ENCODE peak calls at places on chromosomes 2 and 18, in four cellular contexts. L, N, Q and I are unnamed samples.

GRCh38 chr2:189144700-189145211 is 34.8 kb downstream of the COL5A2 start:
- DNase-seq in N (no peak), L (no peak), Q (peak; percentile 59), I (peak; percentile 46)

GRCh38 chr18:42719221-42719620 is 396.3 kb downstream of the RIT2 start:
- DNase-seq in Q (no peak), N (no peak), L (no peak), I (no peak)

GRCh38 chr2:70070557-70071268 is 16.6 kb upstream of the PCBP1 start:
- DNase-seq in Q (peak; percentile 90), N (peak; percentile 88), L (peak; percentile 97), I (peak; percentile 81)

GRCh38 chr2:189350515-189351209 is 90.6 kb upstream of the WDR75 start:
- DNase-seq in N (no peak), L (no peak), Q (peak; percentile 88), I (peak; percentile 99)

GRCh38 chr2:157523270-157524059 is 79.6 kb upstream of the CYTIP start:
- DNase-seq in N (no peak), L (no peak), Q (no peak), I (no peak)

GRCh38 chr2:12616456-12617163 is 100.1 kb upstream of the TRIB2 start:
- DNase-seq in N (no peak), L (no peak), Q (no peak), I (no peak)

GRCh38 chr2:177489719-177490301 is 97.2 kb downstream of the AGPS start:
- DNase-seq in L (peak; percentile 15), Q (peak; percentile 49), N (peak; percentile 68), I (peak; percentile 10)

GRCh38 chr2:239929504-239929903 is 95.6 kb downstream of the NDUFA10 start:
- DNase-seq in Q (no peak), L (no peak), N (no peak), I (no peak)

GRCh38 chr2:240248981-240249422 is 108.5 kb upstream of the OTOS start:
- DNase-seq in N (no peak), L (no peak), Q (no peak), I (no peak)

GRCh38 chr2:157349949-157350510 is 24.4 kb upstream of the ERMN start:
- DNase-seq in N (no peak), L (no peak), Q (peak; percentile 12), I (no peak)

GRCh38 chr2:198045227-198045626 is 240.8 kb downstream of the PLCL1 start:
- DNase-seq in L (no peak), Q (no peak), N (no peak), I (no peak)

GRCh38 chr2:181258761-181259160 is 198.4 kb upstream of the ITGA4 start:
- DNase-seq in L (no peak), N (no peak), Q (peak; percentile 40), I (peak; percentile 84)

GRCh38 chr2:46058140-46058539 is 239.1 kb upstream of the EPAS1 start:
- DNase-seq in L (no peak), N (no peak), Q (no peak), I (no peak)

GRCh38 chr18:22322251-22322691 is 95.4 kb downstream of the CTAGE1 start:
- DNase-seq in Q (no peak), N (no peak), L (no peak), I (no peak)

GRCh38 chr2:177296047-177296446 is 31.5 kb upstream of the NFE2L2 start:
- DNase-seq in N (no peak), Q (peak; percentile 31), L (peak; percentile 22), I (no peak)

GRCh38 chr2:220000080-220000479 is 372.6 kb downstream of the SLC4A3 start:
- DNase-seq in Q (peak; percentile 23), N (no peak), L (no peak), I (no peak)

GRCh38 chr2:220002699-220003098 is 375.3 kb downstream of the SLC4A3 start:
- DNase-seq in Q (no peak), L (no peak), N (no peak), I (no peak)

GRCh38 chr2:219998714-219999227 is 371.3 kb downstream of the SLC4A3 start:
- DNase-seq in L (no peak), Q (no peak), N (peak; percentile 39), I (no peak)

GRCh38 chr2:220001693-220002260 is 374.3 kb downstream of the SLC4A3 start:
- DNase-seq in Q (peak; percentile 58), L (no peak), N (no peak), I (peak; percentile 64)

GRCh38 chr2:220000586-220000985 is 373.2 kb downstream of the SLC4A3 start:
- DNase-seq in L (no peak), N (no peak), Q (no peak), I (no peak)
- H3K4me3 ChIP-seq in L (no peak overlapping the region), N (no peak overlapping the region), Q (no peak overlapping the region), I (no peak overlapping the region)

DNA sequence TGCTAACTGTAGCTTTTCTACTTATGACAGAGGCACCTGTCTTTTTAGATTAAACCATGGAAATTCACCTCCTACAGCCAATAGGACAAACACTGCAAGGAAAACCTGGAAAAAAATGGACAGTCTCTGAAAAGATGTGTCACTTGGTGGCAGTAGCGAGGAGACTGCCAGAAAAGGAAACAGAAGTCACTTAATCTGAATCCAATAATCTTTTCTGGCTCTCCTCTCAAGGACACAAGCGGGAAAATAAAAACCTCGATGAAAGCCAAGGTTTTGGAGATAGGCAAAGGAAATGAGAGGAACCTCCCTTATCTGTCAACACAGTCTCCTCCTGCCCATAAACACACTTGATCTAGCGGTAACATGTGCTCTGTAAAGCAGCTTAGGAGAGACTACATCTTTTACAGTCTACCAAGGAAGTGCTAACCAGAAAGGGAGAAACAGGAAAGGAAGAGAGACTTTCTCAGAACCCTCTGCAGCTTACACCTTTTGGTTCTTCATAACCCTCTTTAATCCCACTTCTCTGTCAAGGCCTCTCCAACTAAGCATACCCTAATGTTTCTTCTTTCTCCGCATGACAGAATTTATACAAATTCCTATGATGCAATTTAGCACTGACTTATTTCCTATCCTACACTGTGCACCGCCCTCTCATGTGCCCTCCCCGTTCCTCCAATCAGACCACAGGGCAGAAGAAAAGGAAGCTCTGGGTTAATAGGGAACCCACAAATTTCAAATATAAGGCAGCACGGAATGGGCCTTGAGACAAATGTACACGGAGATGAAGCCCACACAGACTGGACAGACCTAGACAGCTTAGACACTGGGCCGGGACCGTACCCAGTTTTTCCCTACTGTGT is 52.8 kb downstream of the CLASP1 start:
- DNase-seq in N (peak; percentile 60), Q (peak; percentile 57), L (peak; percentile 18), I (peak; percentile 26)
- H3K4me3 ChIP-seq in N (no peak overlapping the region), Q (peak overlapping the region; percentile 9), L (no peak overlapping the region), I (no peak overlapping the region)

GRCh38 chr2:66437055-66437454 is 2.1 kb downstream of the MEIS1 start:
- DNase-seq in Q (no peak), N (no peak), L (no peak), I (no peak)

GRCh38 chr2:66435549-66435875 is 587 bp downstream of the MEIS1 start:
- DNase-seq in L (no peak), Q (no peak), N (no peak), I (no peak)

GRCh38 chr2:66436546-66436945 is 1.6 kb downstream of the MEIS1 start:
- DNase-seq in Q (no peak), N (peak; percentile 13), L (no peak), I (no peak)

GRCh38 chr2:66434679-66435548 is at the start of gene MEIS1:
- DNase-seq in Q (peak; percentile 100), L (peak; percentile 93), N (peak; percentile 89), I (peak; percentile 99)

DNA sequence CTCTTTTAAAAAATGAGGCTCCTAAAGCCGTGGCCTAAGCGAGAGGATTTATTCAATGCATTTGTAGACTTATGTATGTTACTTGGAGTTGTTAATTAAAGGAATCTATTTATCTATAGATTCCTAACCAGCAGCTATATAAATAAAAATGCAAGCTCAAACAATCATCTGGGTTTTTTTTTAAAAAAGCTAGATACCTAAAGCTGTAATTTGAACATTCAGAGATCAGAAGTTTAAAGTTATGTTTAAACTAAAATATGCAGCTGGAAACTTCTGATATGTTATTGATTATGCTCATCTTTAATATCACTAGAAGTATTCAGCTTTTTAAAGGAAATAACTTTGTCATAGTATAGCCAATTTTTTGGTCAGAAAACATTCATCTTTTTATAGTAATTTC is 1.0 kb downstream of the MEIS1 start:
- DNase-seq in Q (no peak), N (no peak), L (no peak), I (no peak)
- H3K4me3 ChIP-seq in Q (peak overlapping the region; percentile 99), N (peak overlapping the region; percentile 82), L (peak overlapping the region; percentile 77), I (peak overlapping the region; percentile 77)

DNA sequence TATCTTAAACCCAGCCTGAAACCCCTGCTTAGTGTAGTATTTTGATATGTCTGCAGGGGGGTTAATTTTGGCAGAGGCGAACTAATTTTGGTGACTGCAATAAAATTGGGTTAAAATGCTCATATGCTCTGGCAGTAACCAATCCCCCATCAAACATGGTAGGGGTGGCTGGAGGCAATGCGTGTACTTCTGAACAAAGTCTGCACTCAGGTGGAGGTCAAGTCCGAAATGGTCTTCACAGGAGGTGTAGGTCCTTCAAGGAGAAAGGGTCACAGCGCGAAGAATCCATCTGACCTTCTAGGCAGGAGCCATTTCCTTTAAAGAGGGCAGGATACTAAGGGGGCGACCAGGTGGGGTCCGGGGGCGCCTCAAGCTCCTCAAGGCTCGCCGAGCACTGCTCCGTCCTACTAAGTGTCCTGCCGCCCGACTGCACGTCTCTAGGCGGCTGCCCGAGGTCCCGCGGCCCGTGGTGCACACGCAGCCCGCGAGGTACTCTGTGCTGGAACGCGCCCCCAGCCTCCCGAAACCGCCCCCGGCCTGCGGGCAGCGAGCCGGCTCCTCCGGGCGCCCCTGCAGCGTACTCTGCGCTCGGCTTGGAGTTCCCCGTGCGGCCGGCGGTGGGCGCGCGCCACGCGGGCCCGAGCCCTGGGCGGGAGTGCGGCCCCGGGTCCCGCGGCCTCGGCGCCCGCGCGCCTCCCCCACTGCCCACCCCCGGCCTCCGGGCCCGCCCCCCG is 1.7 kb upstream of the LDLRAD4 start:
- DNase-seq in L (no peak), Q (no peak), N (peak; percentile 61), I (no peak)
- H3K4me3 ChIP-seq in L (peak overlapping the region; percentile 71), Q (no peak overlapping the region), N (peak overlapping the region; percentile 74), I (peak overlapping the region; percentile 41)

DNA sequence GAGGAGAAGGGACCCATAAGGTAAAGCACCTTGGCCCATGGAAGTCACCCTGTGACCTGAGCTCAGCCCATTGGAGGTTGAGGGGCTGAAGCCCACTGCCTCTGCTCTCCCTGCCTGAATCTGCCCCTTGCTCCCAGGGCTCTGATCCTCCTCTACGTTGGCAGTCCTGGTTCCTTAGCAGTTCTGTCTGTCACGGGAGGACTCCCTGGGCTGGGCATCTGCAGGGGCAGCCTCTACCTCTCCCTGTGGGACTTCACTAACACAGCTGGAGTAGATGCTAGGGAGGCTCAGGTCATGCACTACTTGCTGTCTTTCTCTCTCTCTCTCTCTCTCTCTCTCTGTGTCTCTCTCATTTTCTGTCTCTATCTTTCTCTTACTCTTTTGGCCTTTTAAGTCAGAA is 8.7 kb downstream of the GYPC start:
- DNase-seq in N (no peak), Q (no peak), L (no peak), I (no peak)
- H3K4me3 ChIP-seq in N (no peak overlapping the region), Q (no peak overlapping the region), L (no peak overlapping the region), I (no peak overlapping the region)

GRCh38 chr2:213233438-213234330 is 50.6 kb upstream of the SPAG16 start:
- DNase-seq in L (no peak), Q (no peak), N (no peak), I (no peak)
- H3K4me3 ChIP-seq in L (no peak overlapping the region), Q (no peak overlapping the region), N (no peak overlapping the region), I (no peak overlapping the region)